ENCODE peak calls at places on chromosomes 4 and X, in nine cellular contexts. W is activated T-cell treated with anti-CD3 and anti-CD28 coated beads for 1 hour; G is GM23248; K is astrocyte of the spinal cord; I is activated effector memory CD4-positive, alpha-beta T cell treated with Interleukin-2 at 50 U/mL for 16 hours; V is right cardiac atrium; R is stimulated activated naive CD8-positive, alpha-beta T cell treated with anti-CD3 and anti-CD28 coated beads, Interleukin-15, Interleukin-2, amounts not matched to agents 100 U/mL and 50 U/mL, for 24 hours; E is NCI-H510A treated with DMSO at 0.1 percent for 48 hours; S is iris pigment epithelial cell. C is an unnamed sample.
A peak's percentile ranks its signal among the peaks of the same experiment; 100 is the strongest.

GRCh38 chr4:4394644-4395043 is 7.7 kb downstream of the NSG1 start:
- DNase-seq in I (no peak), G (no peak), K (peak; percentile 28), W (no peak), S (peak; percentile 28), E (no peak), R (no peak), V (no peak), C (no peak)

GRCh38 chrX:153055827-153056748 is at the start of gene PNMA3:
- DNase-seq in S (no peak), I (no peak), G (peak; percentile 24), R (no peak), E (no peak), V (no peak), W (no peak), K (no peak), C (no peak)

GRCh38 chrX:15447985-15448639 is 45.0 kb downstream of the PIR start:
- DNase-seq in I (no peak), V (no peak), K (peak; percentile 31), E (no peak), S (peak; percentile 28), G (peak; percentile 49), W (no peak), R (no peak), C (no peak)

GRCh38 chr4:185562531-185562930 is 27.2 kb upstream of the PDLIM3 start:
- DNase-seq in V (no peak), W (no peak), S (no peak), R (no peak), E (no peak), K (no peak), I (no peak), G (no peak), C (no peak)

GRCh38 chr4:136946307-136946907 is 585.9 kb downstream of the PCDH18 start:
- DNase-seq in E (no peak), V (no peak), I (no peak), W (no peak), R (no peak), G (no peak), K (no peak), S (no peak), C (no peak)

GRCh38 chrX:13101439-13102139 is 57.2 kb upstream of the FAM9C start:
- DNase-seq in K (peak; percentile 90), V (peak; percentile 73), I (no peak), E (no peak), G (peak; percentile 90), S (peak; percentile 94), W (peak; percentile 33), R (no peak), C (no peak)

GRCh38 chr4:92184566-92184965 is 119.2 kb upstream of the GRID2 start:
- DNase-seq in K (peak; percentile 5), E (no peak), G (peak; percentile 32), I (no peak), V (no peak), R (no peak), W (no peak), S (peak; percentile 20), C (no peak)

GRCh38 chr4:139956436-139957107 is 197.4 kb downstream of the MAML3 start:
- DNase-seq in S (no peak), I (no peak), E (no peak), K (no peak), V (no peak), W (no peak), R (no peak), G (no peak), C (no peak)

GRCh38 chr4:171266666-171267065 is 546.5 kb upstream of the GALNTL6 start:
- DNase-seq in S (no peak), W (no peak), G (no peak), I (no peak), K (no peak), V (no peak), R (no peak), E (no peak), C (no peak)

GRCh38 chr4:138959421-138959820 is 56.2 kb upstream of the NOCT start:
- DNase-seq in W (no peak), K (no peak), I (no peak), S (no peak), V (no peak), E (no peak), G (peak; percentile 50), R (no peak), C (no peak)

GRCh38 chr4:183721207-183722081 is 62.4 kb downstream of the TRAPPC11 start:
- DNase-seq in G (peak; percentile 70), K (peak; percentile 36), W (peak; percentile 18), I (peak; percentile 29), V (peak; percentile 80), S (peak; percentile 46), R (peak; percentile 67), E (no peak), C (peak; percentile 18)

GRCh38 chrX:135295238-135295943 is 13.9 kb upstream of the ETDC start:
- DNase-seq in K (peak; percentile 44), R (peak; percentile 65), E (no peak), G (no peak), W (peak; percentile 39), I (peak; percentile 49), V (peak; percentile 39), S (peak; percentile 64), C (peak; percentile 41)

GRCh38 chrX:40406330-40406859 is 174.4 kb upstream of the ATP6AP2 start:
- DNase-seq in I (no peak), V (no peak), W (no peak), R (no peak), G (no peak), K (no peak), S (no peak), E (no peak), C (no peak)

GRCh38 chr4:117996891-117997290 is 37.4 kb upstream of the NDST3 start:
- DNase-seq in I (no peak), S (no peak), W (no peak), G (no peak), K (no peak), V (no peak), E (no peak), R (no peak), C (no peak)

GRCh38 chr4:109730294-109731051 is 603 bp upstream of the PLA2G12A start:
- DNase-seq in R (peak; percentile 43), V (peak; percentile 57), E (peak; percentile 70), G (peak; percentile 82), S (peak; percentile 64), I (no peak), K (peak; percentile 67), W (no peak), C (no peak)

GRCh38 chr4:142845293-142846070 is 619 bp downstream of the INPP4B start:
- DNase-seq in S (peak; percentile 8), E (peak; percentile 23), V (no peak), I (no peak), W (no peak), G (peak; percentile 56), R (peak; percentile 9), K (peak; percentile 22), C (no peak)

GRCh38 chr4:111556141-111556781 is 589.0 kb upstream of the FAM241A start:
- DNase-seq in S (peak; percentile 75), R (no peak), W (no peak), E (no peak), G (peak; percentile 32), V (no peak), I (no peak), K (peak; percentile 16), C (no peak)

GRCh38 chr4:139642364-139642763 is 23.3 kb upstream of the MGST2 start:
- DNase-seq in E (no peak), W (no peak), R (no peak), V (no peak), K (peak; percentile 57), S (peak; percentile 86), I (no peak), G (peak; percentile 73), C (no peak)

GRCh38 chr4:166257891-166258290 is 384.9 kb downstream of the TLL1 start:
- DNase-seq in K (no peak), E (no peak), V (no peak), S (no peak), R (no peak), G (no peak), W (no peak), I (no peak), C (no peak)

GRCh38 chr4:115515379-115516171 is 402.2 kb upstream of the NDST4 start:
- DNase-seq in W (no peak), V (no peak), R (no peak), G (no peak), I (no peak), S (no peak), E (peak; percentile 32), K (no peak), C (no peak)

GRCh38 chr4:184448828-184449227 is 25.5 kb downstream of the IRF2 start:
- DNase-seq in V (peak; percentile 45), K (peak; percentile 76), E (no peak), W (no peak), S (peak; percentile 75), I (no peak), G (peak; percentile 83), R (no peak), C (no peak)

GRCh38 chr4:86543560-86544312 is 50.4 kb upstream of the PTPN13 start:
- DNase-seq in R (no peak), V (no peak), W (no peak), G (peak; percentile 51), K (peak; percentile 46), I (no peak), S (peak; percentile 16), E (no peak), C (no peak)

GRCh38 chr4:94757192-94758140 is at the start of gene BMPR1B:
- DNase-seq in E (no peak), K (peak; percentile 76), R (peak; percentile 3), G (peak; percentile 82), V (peak; percentile 15), I (no peak), S (peak; percentile 61), W (no peak), C (no peak)

GRCh38 chr4:54061067-54061466 is 3.3 kb downstream of the CHIC2 start:
- DNase-seq in S (no peak), G (no peak), E (no peak), W (no peak), V (no peak), I (no peak), K (no peak), R (no peak), C (no peak)

GRCh38 chrX:138775501-138775900 is 64.0 kb upstream of the FGF13 start:
- DNase-seq in R (no peak), I (no peak), V (no peak), W (no peak), S (peak; percentile 41), K (peak; percentile 30), E (peak; percentile 4), G (peak; percentile 63), C (no peak)

GRCh38 chrX:101452051-101452450 is 33.2 kb upstream of the ARMCX4 start:
- DNase-seq in W (no peak), G (no peak), E (no peak), I (no peak), V (no peak), K (no peak), R (no peak), S (peak; percentile 40), C (no peak)